ENCODE peak calls at places on chromosomes 3 and 15, in five cellular contexts. E, Q, R, L and U are unnamed samples.
A peak's percentile ranks its signal among the peaks of the same experiment; 100 is the strongest.

GRCh38 chr3:38131621-38132369 is 5.1 kb downstream of the ACAA1 start:
- DNase-seq in E (peak; percentile 57), L (peak; percentile 75), R (no peak), Q (no peak), U (no peak)

GRCh38 chr3:192915306-192915705 is 2.4 kb downstream of the MB21D2 start:
- DNase-seq in L (peak; percentile 20), Q (no peak), E (peak; percentile 85), R (no peak), U (peak; percentile 16)

GRCh38 chr3:189790658-189791057 is 159.5 kb downstream of the TP63 start:
- DNase-seq in Q (no peak), R (no peak), E (peak; percentile 17), L (peak; percentile 34), U (no peak)

GRCh38 chr3:14047841-14048240 is 76.8 kb downstream of the CHCHD4 start:
- DNase-seq in R (no peak), Q (no peak), L (no peak), E (no peak), U (no peak)

GRCh38 chr3:48477959-48478480 is 26.0 kb downstream of the SHISA5 start:
- DNase-seq in R (no peak), E (no peak), Q (no peak), L (no peak), U (no peak)

GRCh38 chr15:57223887-57224286 is 152.4 kb upstream of the CGNL1 start:
- DNase-seq in Q (no peak), E (no peak), R (no peak), L (no peak), U (no peak)

GRCh38 chr3:31671456-31671855 is 138.7 kb downstream of the STT3B start:
- DNase-seq in L (no peak), E (no peak), Q (no peak), R (no peak), U (no peak)

GRCh38 chr15:31179683-31180082 is 78.2 kb upstream of the TRPM1 start:
- DNase-seq in R (no peak), L (no peak), E (peak; percentile 30), Q (no peak), U (no peak)

GRCh38 chr3:79255696-79256095 is 512.1 kb downstream of the ROBO1 start:
- DNase-seq in Q (no peak), E (no peak), L (no peak), R (no peak), U (no peak)

GRCh38 chr3:25493246-25493645 is 65.2 kb downstream of the RARB start:
- DNase-seq in E (no peak), L (no peak), Q (no peak), R (no peak), U (no peak)

GRCh38 chr15:63856711-63857458 is 23.1 kb upstream of the HERC1 start:
- DNase-seq in Q (no peak), L (peak; percentile 91), R (no peak), E (no peak), U (peak; percentile 29)

GRCh38 chr15:43187544-43188155 is 2.4 kb downstream of the CCNDBP1 start:
- DNase-seq in E (peak; percentile 59), L (peak; percentile 78), Q (no peak), R (no peak), U (peak; percentile 51)

GRCh38 chr15:50418041-50418583 is 6.1 kb upstream of the USP8 start:
- DNase-seq in L (no peak), R (no peak), E (no peak), Q (no peak), U (no peak)

GRCh38 chr15:34047893-34048775 is 9.1 kb upstream of the AVEN start:
- DNase-seq in E (no peak), L (no peak), Q (no peak), R (no peak), U (no peak)

GRCh38 chr3:79081285-79081684 is 686.5 kb downstream of the ROBO1 start:
- DNase-seq in Q (no peak), L (no peak), R (no peak), E (peak; percentile 1), U (no peak)

GRCh38 chr3:127799476-127800222 is 22.7 kb downstream of the MGLL start:
- DNase-seq in L (peak; percentile 92), E (no peak), Q (no peak), R (peak; percentile 39), U (peak; percentile 86)

GRCh38 chr15:51992953-51993352 is 21.4 kb upstream of the LEO1 start:
- DNase-seq in Q (no peak), E (no peak), L (peak; percentile 92), R (no peak), U (no peak)

GRCh38 chr15:62099171-62099601 is 32.4 kb downstream of the C2CD4A start:
- DNase-seq in L (peak; percentile 72), E (no peak), R (no peak), Q (no peak), U (peak; percentile 26)

GRCh38 chr3:72288955-72289707 is 504.2 kb upstream of the PROK2 start:
- DNase-seq in Q (no peak), L (peak; percentile 39), E (peak; percentile 36), R (no peak), U (no peak)

GRCh38 chr15:73244333-73244732 is 124.4 kb downstream of the HCN4 start:
- DNase-seq in L (peak; percentile 5), E (peak; percentile 31), Q (no peak), R (no peak), U (no peak)

GRCh38 chr3:53218136-53218535 is 37.7 kb downstream of the TKT start:
- DNase-seq in Q (no peak), R (no peak), L (no peak), E (no peak), U (no peak)

GRCh38 chr3:184145120-184145524 is 10.0 kb downstream of the EIF2B5 start:
- DNase-seq in L (peak; percentile 73), R (peak; percentile 62), E (peak; percentile 38), Q (no peak), U (no peak)

GRCh38 chr15:67147410-67147949 is 82.1 kb downstream of the SMAD3 start:
- DNase-seq in L (no peak), R (no peak), Q (no peak), E (no peak), U (no peak)

GRCh38 chr15:50911001-50911400 is 2.5 kb downstream of the AP4E1 start:
- DNase-seq in R (no peak), Q (no peak), L (no peak), E (no peak), U (no peak)

GRCh38 chr3:4687167-4687566 is 194.0 kb downstream of the ITPR1 start:
- DNase-seq in R (no peak), E (no peak), Q (no peak), L (no peak), U (no peak)

GRCh38 chr3:158095302-158095997 is 10.8 kb downstream of the SHOX2 start:
- DNase-seq in R (no peak), Q (no peak), E (no peak), L (no peak), U (no peak)